ENCODE peak calls at places on chromosomes 3 and 15, in six cellular contexts. S is HuH-7.5; P is stimulated activated CD4-positive, alpha-beta T cell treated with anti-CD3 and anti-CD28 coated beads, Interleukin-1b, Interleukin-23, amount 100 ng/mL, for 1 hour; Y is BJ; W is Ammon's horn; N is effector memory CD8-positive, alpha-beta T cell. R is an unnamed sample.
A peak's percentile ranks its signal among the peaks of the same experiment; 100 is the strongest.

GRCh38 chr3:67357610-67358458 is 296.6 kb downstream of the SUCLG2 start:
- DNase-seq in Y (no peak), S (no peak), P (no peak), N (no peak), W (peak; percentile 13), R (peak; percentile 44)

GRCh38 chr15:87753539-87753938 is 503.0 kb downstream of the NTRK3 start:
- DNase-seq in N (no peak), S (no peak), W (no peak), P (no peak), Y (no peak), R (no peak)

GRCh38 chr3:122502139-122502538 is 12.6 kb downstream of the KPNA1 start:
- DNase-seq in W (no peak), S (no peak), Y (no peak), P (no peak), N (no peak), R (no peak)

GRCh38 chr3:109131276-109131675 is 5.2 kb upstream of the C3orf85 start:
- DNase-seq in P (no peak), N (no peak), S (no peak), Y (no peak), W (peak; percentile 17), R (peak; percentile 14)

GRCh38 chr15:38651328-38652038 is 86.9 kb upstream of the RASGRP1 start:
- DNase-seq in W (no peak), P (no peak), S (no peak), N (peak; percentile 56), Y (no peak), R (no peak)

GRCh38 chr3:156246939-156247725 is 126.8 kb downstream of the KCNAB1 start:
- DNase-seq in S (no peak), Y (no peak), P (no peak), N (no peak), W (peak; percentile 17), R (no peak)

GRCh38 chr3:133330043-133330442 is 69.8 kb upstream of the BFSP2 start:
- DNase-seq in N (no peak), S (no peak), Y (no peak), W (peak; percentile 40), P (no peak), R (peak; percentile 1)

GRCh38 chr3:133644768-133645167 is 17.0 kb downstream of the TOPBP1 start:
- DNase-seq in P (no peak), N (no peak), S (no peak), W (no peak), Y (peak; percentile 45), R (no peak)